ENCODE peak calls at places on chromosomes 4 and X, in four cellular contexts. H, P, K and E are unnamed samples. For H3K4me1, the result is how much of the 10 kb centered on the place peaks cover.

GRCh38 chrX:31603411-31604120 is 531.7 kb upstream of the FTHL17 start:
- DNase-seq in H (no peak), P (no peak), K (no peak), E (no peak)

GRCh38 chrX:39972340-39972739 is 125.4 kb downstream of the BCOR start:
- DNase-seq in H (no peak), P (no peak), K (no peak), E (no peak)

GRCh38 chr4:105147226-105148151 is 813 bp downstream of the TET2 start:
- DNase-seq in H (peak), P (peak), K (peak), E (peak)

GRCh38 chrX:1661048-1661921 is 46.4 kb downstream of the ASMT start:
- DNase-seq in H (peak), P (peak), K (peak), E (peak)

GRCh38 chr4:8719421-8719820 is 126.9 kb downstream of the CPZ start:
- DNase-seq in H (no peak), P (peak), K (no peak), E (no peak)

GRCh38 chrX:132491191-132491590 is 2.4 kb upstream of the MBNL3 start:
- DNase-seq in H (no peak), P (peak), K (peak), E (no peak)

GRCh38 chr4:94695389-94695788 is 62.4 kb upstream of the BMPR1B start:
- DNase-seq in H (no peak), P (no peak), K (no peak), E (no peak)

GRCh38 chr4:42673084-42673429 is 16.2 kb upstream of the ATP8A1 start:
- DNase-seq in H (no peak), P (peak), K (no peak), E (peak)

GRCh38 chrX:64894454-64895038 is 81.7 kb downstream of the ZC4H2 start:
- DNase-seq in H (peak), P (no peak), K (peak), E (peak)

GRCh38 chr4:121822047-121822446 is 1.6 kb downstream of the CCNA2 start:
- DNase-seq in H (no peak), P (no peak), K (no peak), E (no peak)

GRCh38 chr4:180449395-180449956 is 1793.7 kb upstream of the TENM3 start:
- DNase-seq in H (no peak), P (no peak), K (peak), E (no peak)

GRCh38 chr4:101334963-101335572 is 12.3 kb downstream of the PPP3CA start:
- DNase-seq in H (no peak), P (no peak), K (no peak), E (no peak)

GRCh38 chrX:50492720-50493119 is 22.1 kb upstream of the DGKK start:
- DNase-seq in H (no peak), P (no peak), K (no peak), E (no peak)

GRCh38 chr4:94305468-94306225 is 37.0 kb downstream of the HPGDS start:
- DNase-seq in H (no peak), P (no peak), K (no peak), E (no peak)

GRCh38 chr4:76690091-76690905 is 207.6 kb downstream of the SOWAHB start:
- DNase-seq in H (no peak), P (no peak), K (peak), E (peak)

DNA sequence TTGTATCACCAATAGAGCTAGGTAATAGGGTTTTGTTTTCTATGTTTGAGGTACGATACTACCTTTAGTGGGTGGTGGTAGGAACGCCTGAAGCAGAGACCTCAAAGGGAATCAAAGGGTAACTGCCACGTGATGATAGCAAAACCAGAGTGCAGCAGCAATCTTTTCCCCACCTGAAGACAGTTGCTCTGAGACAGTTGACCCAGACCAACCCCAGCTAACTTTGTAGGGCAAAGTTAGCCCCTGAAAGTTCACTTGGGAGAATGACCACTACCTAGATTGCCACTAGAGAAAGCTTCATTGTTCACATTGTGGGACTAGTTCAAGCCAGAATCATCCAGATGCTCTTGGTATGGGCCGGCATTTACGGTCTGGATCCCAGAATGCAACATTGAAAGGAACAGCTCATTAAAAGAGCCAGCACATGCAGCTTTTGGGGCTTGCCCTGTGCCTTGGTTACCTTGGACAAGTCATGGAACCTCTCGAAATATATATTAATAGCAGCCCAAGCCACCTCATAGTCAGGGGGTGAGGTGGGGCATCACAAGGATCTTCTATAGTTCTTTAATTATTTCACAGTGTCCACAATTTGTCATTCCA is 4.0 kb downstream of the SEPTIN6 start:
- DNase-seq in H (no peak), P (no peak), K (no peak), E (no peak)
- H3K4me1 ChIP-seq in H (under half), P (under half), K (under half), E (under half)

GRCh38 chr4:170015285-170015684 is 10.9 kb downstream of the MFAP3L start:
- DNase-seq in H (peak), P (no peak), K (no peak), E (no peak)
- H3K27ac ChIP-seq in H (no peak), P (no peak), K (no peak), E (no peak)

GRCh38 chr4:184824776-184825393 is 883 bp downstream of the ACSL1 start:
- DNase-seq in H (no peak), P (no peak), K (no peak), E (peak)
- TF ChIP-seq POLR2AphosphoS5 in H (peak), P (no peak), K (no peak), E (no peak)

DNA sequence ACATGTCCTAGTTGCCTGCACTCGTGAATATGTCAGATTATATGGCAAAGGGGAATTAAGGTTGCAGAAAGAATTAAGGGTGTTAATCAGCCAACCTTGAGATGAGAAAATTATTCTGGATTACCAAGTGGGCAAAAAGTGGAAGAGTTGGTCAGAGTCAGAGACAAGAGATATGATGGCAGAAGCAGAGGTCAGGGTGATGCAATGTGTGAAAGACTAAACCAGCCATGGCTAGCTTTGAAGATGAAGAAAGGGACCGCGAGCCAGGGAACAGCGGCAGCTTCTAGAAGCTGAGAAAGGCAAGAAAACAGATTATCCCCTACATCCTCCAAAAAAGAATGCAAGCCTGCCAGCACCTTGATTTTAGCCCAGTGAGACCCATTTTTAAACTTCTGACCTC is 385.6 kb downstream of the HNRNPD start:
- DNase-seq in H (no peak), P (no peak), K (no peak), E (no peak)
- H3K4me1 ChIP-seq in H (under half), P (under half), K (under half), E (under half)

DNA sequence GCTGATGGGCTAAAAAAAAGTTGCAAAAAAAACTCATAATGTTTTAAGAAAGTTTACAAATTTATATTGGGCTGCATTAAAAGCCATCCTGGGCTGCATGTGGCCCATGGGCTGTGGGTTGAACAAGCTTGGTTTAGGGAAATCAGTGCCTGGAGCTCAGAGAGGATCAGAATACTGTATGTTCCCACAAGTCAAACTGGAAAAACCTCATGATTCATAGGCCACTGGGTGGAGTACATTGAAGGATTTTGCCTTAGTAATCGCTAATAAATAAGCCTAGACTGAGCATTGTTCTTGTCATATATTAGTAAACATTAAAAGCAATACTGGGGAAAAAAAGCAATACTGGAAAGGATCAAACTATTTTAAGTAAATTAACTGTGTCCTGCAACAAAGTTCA is 246.3 kb upstream of the TAPT1 start:
- DNase-seq in H (no peak), P (no peak), K (no peak), E (no peak)
- H3K27ac ChIP-seq in H (no peak), P (no peak), K (no peak), E (no peak)